ENCODE peak calls at places on chromosome 18, in eight cellular contexts. C, X, M, B, T, E, R and Q are unnamed samples. For H3K9me3, the result is how much of the 10 kb centered on the place peaks cover.

GRCh38 chr18:42477261-42477660 is 522.2 kb downstream of the PIK3C3 start:
- DNase-seq in M (no peak), C (no peak), R (no peak), E (no peak), T (no peak), X (no peak), B (no peak), Q (no peak)

GRCh38 chr18:23838801-23839366 is 149.6 kb downstream of the LAMA3 start:
- DNase-seq in M (no peak), B (no peak), C (no peak), T (no peak), E (no peak), X (no peak), R (no peak), Q (no peak)

GRCh38 chr18:11104307-11104706 is 45.1 kb downstream of the PIEZO2 start:
- DNase-seq in T (peak), X (no peak), C (no peak), M (no peak), E (no peak), R (no peak), B (no peak), Q (no peak)

GRCh38 chr18:74234326-74235171 is 57.2 kb downstream of the CYB5A start:
- DNase-seq in C (peak), T (peak), E (no peak), X (no peak), B (peak), M (peak), R (peak), Q (no peak)

GRCh38 chr18:51645607-51646006 is 448.1 kb upstream of the MEX3C start:
- DNase-seq in C (no peak), X (no peak), R (no peak), E (no peak), B (no peak), M (no peak), T (no peak), Q (no peak)

GRCh38 chr18:13452851-13453524 is 234.4 kb downstream of the LDLRAD4 start:
- DNase-seq in X (no peak), R (no peak), M (no peak), T (no peak), C (no peak), E (no peak), B (peak), Q (no peak)

GRCh38 chr18:61261870-61262269 is 71.4 kb upstream of the CDH20 start:
- DNase-seq in E (no peak), X (no peak), T (no peak), B (no peak), C (no peak), R (no peak), M (no peak), Q (no peak)

GRCh38 chr18:47545613-47546012 is 294.2 kb upstream of the SKOR2 start:
- DNase-seq in T (no peak), X (no peak), B (no peak), C (no peak), M (no peak), R (no peak), E (no peak), Q (no peak)

GRCh38 chr18:34494359-34494696 is 215.8 kb upstream of the DTNA start:
- DNase-seq in X (peak), M (no peak), B (peak), R (peak), C (no peak), E (peak), T (peak), Q (no peak)

GRCh38 chr18:43079422-43079821 is 36.1 kb downstream of the RIT2 start:
- DNase-seq in B (no peak), C (no peak), M (no peak), X (no peak), T (no peak), R (no peak), E (no peak), Q (no peak)

GRCh38 chr18:37314534-37314933 is 251.1 kb downstream of the CELF4 start:
- DNase-seq in T (no peak), X (no peak), E (no peak), B (no peak), C (no peak), R (no peak), M (no peak), Q (no peak)

GRCh38 chr18:77065221-77065981 is 67.2 kb downstream of the MBP start:
- DNase-seq in R (peak), T (peak), E (no peak), B (no peak), C (no peak), M (peak), X (peak), Q (no peak)

GRCh38 chr18:12234451-12235190 is 19.5 kb upstream of the CIDEA start:
- DNase-seq in M (no peak), R (no peak), E (no peak), X (no peak), C (no peak), T (no peak), B (no peak), Q (no peak)

GRCh38 chr18:42141439-42141838 is 186.4 kb downstream of the PIK3C3 start:
- DNase-seq in E (no peak), B (no peak), C (peak), R (no peak), X (no peak), M (no peak), T (no peak), Q (no peak)

GRCh38 chr18:57819671-57820460 is 16.8 kb upstream of the ATP8B1 start:
- DNase-seq in X (no peak), C (peak), B (no peak), T (peak), E (peak), R (peak), M (peak), Q (no peak)

GRCh38 chr18:7232218-7232617 is 1.3 kb downstream of the LRRC30 start:
- DNase-seq in T (no peak), M (no peak), R (no peak), X (no peak), E (no peak), B (no peak), C (no peak), Q (no peak)

DNA sequence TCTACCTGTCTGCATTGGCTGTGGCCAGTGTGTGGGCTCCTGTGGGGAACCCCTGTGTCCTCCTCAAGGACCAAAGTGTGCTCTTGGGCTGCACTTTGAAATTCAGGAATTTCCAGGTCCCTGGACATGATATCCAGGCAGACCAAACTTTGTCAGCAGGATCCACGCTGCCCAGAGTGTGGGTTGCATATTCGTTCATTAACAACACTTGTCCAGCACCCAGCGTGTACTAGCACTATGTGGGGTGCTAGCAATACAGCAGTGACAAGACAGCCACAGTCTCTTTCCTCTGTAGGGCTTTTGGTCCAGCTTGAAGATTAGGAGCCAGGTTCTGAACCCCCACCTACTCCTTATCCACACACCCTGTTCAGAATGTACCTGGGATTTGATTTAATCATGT is 304.5 kb downstream of the ZNF521 start:
- DNase-seq in B (no peak), T (no peak), C (no peak), X (no peak), R (no peak), E (no peak), M (no peak), Q (no peak)
- H3K27ac ChIP-seq in B (no peak), T (no peak), C (no peak), X (no peak), R (no peak), E (no peak), M (no peak), Q (no peak)

GRCh38 chr18:79901665-79902064 is 49.8 kb downstream of the SLC66A2 start:
- DNase-seq in B (no peak), T (peak), R (no peak), X (peak), E (no peak), C (no peak), M (no peak), Q (peak)

GRCh38 chr18:79903071-79903635 is 48.3 kb downstream of the SLC66A2 start:
- DNase-seq in C (no peak), R (no peak), M (no peak), X (peak), B (peak), T (no peak), E (no peak), Q (peak)

GRCh38 chr18:79900610-79901570 is 50.6 kb downstream of the SLC66A2 start:
- DNase-seq in X (peak), C (no peak), B (peak), T (peak), E (no peak), R (peak), M (no peak), Q (peak)

GRCh38 chr18:79902640-79903039 is 48.8 kb downstream of the SLC66A2 start:
- DNase-seq in B (peak), M (no peak), R (no peak), C (no peak), X (peak), E (no peak), T (no peak), Q (peak)

DNA sequence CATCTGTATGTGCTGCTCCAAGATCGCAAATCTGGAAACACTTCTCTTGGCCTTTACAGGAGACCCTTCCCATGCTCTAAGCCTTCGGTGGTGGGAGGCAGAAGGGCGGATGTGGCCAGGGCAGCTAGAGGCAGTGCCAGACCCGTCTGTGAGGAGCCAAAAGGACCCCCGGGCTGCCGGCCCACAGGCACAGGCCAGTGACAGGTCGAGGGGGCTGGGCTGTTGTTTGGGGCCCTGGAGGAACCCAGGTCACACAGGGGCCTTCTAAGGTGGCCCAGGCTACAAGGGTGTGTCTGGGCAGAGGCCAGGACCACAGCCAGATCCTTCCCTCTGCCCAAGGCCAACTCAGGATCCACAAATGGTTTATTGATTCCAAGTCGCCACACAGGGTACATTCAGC is 49.4 kb downstream of the SLC66A2 start:
- DNase-seq in B (peak), E (no peak), C (no peak), M (no peak), R (no peak), X (peak), T (peak), Q (peak)
- H3K9me3 ChIP-seq in B (under half), E (under half), C (under half), M (under half), R (under half), X (under half), T (under half), Q (under half)

DNA sequence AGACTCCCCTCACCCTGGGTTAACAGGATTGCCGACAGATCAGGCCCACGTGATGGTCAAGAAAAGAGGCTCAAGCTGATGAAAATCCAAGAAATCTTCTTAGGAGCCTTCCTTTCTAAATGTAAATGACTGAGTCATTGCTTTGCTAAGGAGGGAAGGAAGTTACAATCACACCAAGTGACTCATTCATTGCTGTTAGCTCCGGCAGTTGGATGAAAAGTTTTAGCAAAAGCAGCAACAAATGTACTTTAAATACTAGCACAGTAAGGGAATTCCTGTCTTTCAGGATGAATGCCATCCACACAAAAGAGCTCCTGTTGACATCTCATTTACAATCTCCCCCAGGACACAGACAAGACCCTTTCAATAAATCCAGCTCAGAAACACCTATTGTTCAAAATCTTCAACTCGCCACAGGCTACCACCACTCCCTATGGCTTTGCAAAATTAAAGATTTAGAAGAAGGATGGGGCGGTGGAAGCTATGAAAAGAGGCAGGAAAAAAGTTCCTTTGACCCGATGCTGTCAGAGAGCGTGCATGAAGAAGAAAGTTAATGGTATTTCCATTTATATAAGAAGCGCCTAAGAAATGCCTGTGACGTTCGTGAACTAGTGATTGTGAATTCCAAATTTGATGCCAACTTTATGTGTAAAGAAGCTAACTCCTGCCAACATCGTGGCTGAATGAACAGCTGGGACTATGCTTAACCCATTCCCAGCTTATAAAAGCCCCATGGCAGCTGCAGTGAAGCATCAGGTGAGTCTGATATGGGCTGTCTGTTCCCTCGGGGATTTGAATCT is 153.7 kb downstream of the TGIF1 start:
- DNase-seq in E (no peak), R (no peak), B (peak), M (no peak), T (peak), C (peak), X (peak), Q (no peak)
- TF ChIP-seq POLR2A in E (peak), R (no peak), B (peak), M (peak), T (no peak), C (peak), X (no peak), Q (no peak)

GRCh38 chr18:35513181-35513932 is 15.6 kb upstream of the INO80C start:
- DNase-seq in E (no peak), M (peak), X (no peak), R (no peak), B (no peak), T (peak), C (no peak), Q (no peak)
- H3K27ac ChIP-seq in E (no peak), M (peak), X (no peak), R (no peak), B (no peak), T (peak), C (no peak), Q (peak)

DNA sequence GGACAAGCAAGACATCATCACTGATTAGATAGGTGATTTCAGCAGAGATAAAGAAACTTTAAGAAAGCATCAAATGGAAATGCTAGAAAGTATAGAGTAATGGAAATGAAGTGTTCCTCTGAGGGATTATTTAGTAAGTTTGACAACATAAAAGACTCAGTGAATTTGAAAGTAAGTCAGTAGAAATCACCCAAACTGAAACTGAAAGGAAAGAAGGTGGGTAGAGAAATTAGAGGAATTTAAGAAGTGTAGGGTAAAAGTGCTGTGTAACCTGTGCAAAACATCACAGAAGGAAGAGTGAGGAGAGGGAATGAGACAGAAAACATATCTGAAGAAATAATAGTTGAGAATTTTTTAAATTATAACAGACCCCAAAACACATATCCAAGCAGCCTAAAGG is 343.1 kb downstream of the CBLN2 start:
- DNase-seq in B (no peak), C (no peak), E (no peak), R (no peak), X (no peak), M (no peak), T (no peak), Q (no peak)
- H3K9me3 ChIP-seq in B (under half), C (under half), E (under half), R (under half), X (under half), M (under half), T (under half), Q (under half)